ENCODE peak calls at places on chromosome 7, in five cellular contexts. One of them, this sample, is unnamed.

GRCh38 chr7:102044641-102044983 is 227.2 kb downstream of the CUX1 start:
- DNase-seq in ascending aorta: peak
- DNase-seq in heart right ventricle: no peak
- DNase-seq in neural progenitor cell: no peak
- DNase-seq in dorsolateral prefrontal cortex: no peak
- DNase-seq in this sample: no peak

GRCh38 chr7:138979988-138980574 is 1.1 kb downstream of the KIAA1549 start:
- DNase-seq in ascending aorta: no peak
- DNase-seq in heart right ventricle: no peak
- DNase-seq in neural progenitor cell: peak
- DNase-seq in dorsolateral prefrontal cortex: no peak
- DNase-seq in this sample: peak

GRCh38 chr7:5702876-5703571 is 78.4 kb downstream of the RNF216 start:
- DNase-seq in ascending aorta: no peak
- DNase-seq in heart right ventricle: peak
- DNase-seq in neural progenitor cell: no peak
- DNase-seq in dorsolateral prefrontal cortex: peak
- DNase-seq in this sample: no peak

GRCh38 chr7:75866497-75867389 is 12.1 kb upstream of the RHBDD2 start:
- DNase-seq in ascending aorta: peak
- DNase-seq in heart right ventricle: peak
- DNase-seq in neural progenitor cell: peak
- DNase-seq in dorsolateral prefrontal cortex: peak
- DNase-seq in this sample: peak

GRCh38 chr7:67823345-67823744 is 826.7 kb downstream of the TYW1 start:
- DNase-seq in ascending aorta: no peak
- DNase-seq in heart right ventricle: no peak
- DNase-seq in neural progenitor cell: no peak
- DNase-seq in dorsolateral prefrontal cortex: no peak
- DNase-seq in this sample: no peak

GRCh38 chr7:82166666-82167065 is 276.9 kb downstream of the CACNA2D1 start:
- DNase-seq in ascending aorta: no peak
- DNase-seq in heart right ventricle: no peak
- DNase-seq in neural progenitor cell: no peak
- DNase-seq in dorsolateral prefrontal cortex: no peak
- DNase-seq in this sample: peak

GRCh38 chr7:102287465-102288146 is 938 bp downstream of the SH2B2 start:
- DNase-seq in ascending aorta: peak
- DNase-seq in heart right ventricle: peak
- DNase-seq in neural progenitor cell: peak
- DNase-seq in dorsolateral prefrontal cortex: peak
- DNase-seq in this sample: peak

GRCh38 chr7:128171342-128171918 is 69.6 kb upstream of the LEP start:
- DNase-seq in ascending aorta: peak
- DNase-seq in heart right ventricle: no peak
- DNase-seq in neural progenitor cell: no peak
- DNase-seq in dorsolateral prefrontal cortex: no peak
- DNase-seq in this sample: no peak

GRCh38 chr7:97733276-97734206 is 1.7 kb downstream of the TAC1 start:
- DNase-seq in ascending aorta: no peak
- DNase-seq in heart right ventricle: no peak
- DNase-seq in neural progenitor cell: peak
- DNase-seq in dorsolateral prefrontal cortex: no peak
- DNase-seq in this sample: no peak

GRCh38 chr7:30164567-30164966 is 29.8 kb downstream of the MTURN start:
- DNase-seq in ascending aorta: no peak
- DNase-seq in heart right ventricle: no peak
- DNase-seq in neural progenitor cell: peak
- DNase-seq in dorsolateral prefrontal cortex: no peak
- DNase-seq in this sample: peak

GRCh38 chr7:4010923-4011656 is 671.0 kb upstream of the FOXK1 start:
- DNase-seq in ascending aorta: no peak
- DNase-seq in heart right ventricle: no peak
- DNase-seq in neural progenitor cell: no peak
- DNase-seq in dorsolateral prefrontal cortex: no peak
- DNase-seq in this sample: no peak

DNA sequence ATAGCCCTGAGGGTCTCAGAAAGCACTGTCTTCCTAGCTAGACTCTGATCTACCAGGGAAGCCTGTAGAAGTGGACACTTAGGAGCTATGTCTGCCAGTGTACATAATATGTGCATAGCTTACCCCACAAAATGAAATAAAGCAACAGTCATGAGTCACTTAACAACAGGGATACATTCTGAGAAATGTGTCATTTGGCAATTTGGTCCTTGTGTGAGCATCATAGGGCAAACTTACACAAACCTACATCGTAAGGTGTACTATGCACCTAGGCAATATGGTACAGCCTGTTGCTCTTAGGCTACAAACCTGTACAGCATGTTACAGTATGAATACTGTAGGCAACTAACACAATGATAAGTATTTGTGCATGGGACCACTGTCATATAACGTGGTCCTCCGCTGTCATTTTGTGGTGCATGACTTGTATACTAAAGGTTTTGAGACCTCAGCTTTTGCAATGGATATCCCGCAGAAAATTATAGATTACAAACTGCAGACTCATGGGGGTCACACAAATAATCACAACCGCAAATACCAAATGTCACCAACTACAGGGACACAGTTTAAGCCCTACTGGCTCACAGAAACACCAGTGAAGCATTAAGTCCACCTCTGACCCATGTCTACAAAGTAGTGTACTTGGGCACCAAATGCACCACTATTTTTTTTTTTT is 1.7 kb downstream of the URGCP start:
- DNase-seq in ascending aorta: no peak
- DNase-seq in heart right ventricle: no peak
- DNase-seq in neural progenitor cell: no peak
- DNase-seq in dorsolateral prefrontal cortex: no peak
- DNase-seq in this sample: no peak
- H3K4me3 ChIP-seq in ascending aorta: peak
- H3K4me3 ChIP-seq in heart right ventricle: peak
- H3K4me3 ChIP-seq in neural progenitor cell: no peak
- H3K4me3 ChIP-seq in dorsolateral prefrontal cortex: peak
- H3K4me3 ChIP-seq in this sample: peak

DNA sequence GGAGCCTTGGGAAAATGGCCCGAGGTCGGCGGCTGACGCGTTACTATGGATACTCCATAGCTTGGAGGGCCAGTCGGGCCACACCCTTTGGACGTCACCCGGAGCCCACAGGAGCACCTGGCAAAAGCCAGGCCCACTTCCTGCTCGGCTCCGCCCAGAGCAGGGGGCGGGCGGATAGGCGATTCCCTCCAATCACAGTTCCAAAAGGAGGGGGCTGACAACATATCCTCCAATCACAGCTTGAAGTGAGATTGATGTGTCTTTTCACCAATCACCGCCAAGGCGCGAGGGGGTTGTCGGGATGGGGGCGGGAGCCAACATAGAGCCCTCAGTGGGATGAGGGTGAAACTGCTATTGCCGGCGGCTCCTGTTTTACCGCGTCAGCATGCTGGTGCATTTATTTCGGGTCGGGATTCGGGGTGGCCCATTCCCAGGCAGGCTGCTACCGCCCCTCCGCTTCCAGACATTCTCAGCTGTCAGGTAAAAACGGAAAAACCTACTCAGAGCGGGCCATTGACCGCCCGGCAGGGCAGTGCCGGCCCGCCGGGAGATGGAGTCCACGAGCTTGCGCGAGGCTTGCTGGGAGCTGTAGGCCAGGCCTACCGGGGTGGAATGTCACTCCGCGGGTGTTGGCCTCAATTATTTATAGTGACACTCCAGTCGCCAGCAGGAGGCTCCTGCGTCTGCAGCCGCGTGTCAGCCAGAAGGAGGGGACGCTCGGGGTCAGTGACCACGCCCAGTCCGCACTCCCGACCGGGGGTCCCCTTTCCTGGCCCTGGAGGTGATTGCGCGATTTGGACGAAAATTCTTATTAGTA is at the start of gene ABCB8:
- DNase-seq in ascending aorta: peak
- DNase-seq in heart right ventricle: peak
- DNase-seq in neural progenitor cell: peak
- DNase-seq in dorsolateral prefrontal cortex: peak
- DNase-seq in this sample: peak
- TF ChIP-seq CTCF in ascending aorta: no peak
- TF ChIP-seq CTCF in heart right ventricle: peak
- TF ChIP-seq CTCF in neural progenitor cell: peak
- TF ChIP-seq CTCF in dorsolateral prefrontal cortex: peak
- TF ChIP-seq CTCF in this sample: peak

GRCh38 chr7:2353113-2353512 is 1.5 kb upstream of the EIF3B start:
- DNase-seq in ascending aorta: no peak
- DNase-seq in heart right ventricle: no peak
- DNase-seq in neural progenitor cell: no peak
- DNase-seq in dorsolateral prefrontal cortex: no peak
- DNase-seq in this sample: no peak
- H3K4me3 ChIP-seq in ascending aorta: no peak
- H3K4me3 ChIP-seq in heart right ventricle: peak
- H3K4me3 ChIP-seq in neural progenitor cell: peak
- H3K4me3 ChIP-seq in dorsolateral prefrontal cortex: peak
- H3K4me3 ChIP-seq in this sample: peak

GRCh38 chr7:66522518-66522917 is 106.2 kb upstream of the KCTD7 start:
- DNase-seq in ascending aorta: no peak
- DNase-seq in heart right ventricle: no peak
- DNase-seq in neural progenitor cell: no peak
- DNase-seq in dorsolateral prefrontal cortex: no peak
- DNase-seq in this sample: no peak
- TF ChIP-seq CTCF in ascending aorta: peak
- TF ChIP-seq CTCF in heart right ventricle: peak
- TF ChIP-seq CTCF in neural progenitor cell: peak
- TF ChIP-seq CTCF in dorsolateral prefrontal cortex: peak
- TF ChIP-seq CTCF in this sample: peak

GRCh38 chr7:157577796-157578339 is 241.1 kb downstream of the DNAJB6 start:
- DNase-seq in ascending aorta: no peak
- DNase-seq in heart right ventricle: no peak
- DNase-seq in neural progenitor cell: no peak
- DNase-seq in dorsolateral prefrontal cortex: no peak
- DNase-seq in this sample: no peak
- H3K4me3 ChIP-seq in ascending aorta: no peak
- H3K4me3 ChIP-seq in heart right ventricle: no peak
- H3K4me3 ChIP-seq in neural progenitor cell: no peak
- H3K4me3 ChIP-seq in dorsolateral prefrontal cortex: no peak
- H3K4me3 ChIP-seq in this sample: no peak

GRCh38 chr7:130896898-130897514 is 163.0 kb upstream of the KLF14 start:
- DNase-seq in ascending aorta: peak
- DNase-seq in heart right ventricle: peak
- DNase-seq in neural progenitor cell: peak
- DNase-seq in dorsolateral prefrontal cortex: peak
- DNase-seq in this sample: peak

GRCh38 chr7:130894146-130895005 is 160.4 kb upstream of the KLF14 start:
- DNase-seq in ascending aorta: peak
- DNase-seq in heart right ventricle: peak
- DNase-seq in neural progenitor cell: no peak
- DNase-seq in dorsolateral prefrontal cortex: no peak
- DNase-seq in this sample: peak

GRCh38 chr7:130897515-130898419 is 163.8 kb upstream of the KLF14 start:
- DNase-seq in ascending aorta: peak
- DNase-seq in heart right ventricle: no peak
- DNase-seq in neural progenitor cell: no peak
- DNase-seq in dorsolateral prefrontal cortex: no peak
- DNase-seq in this sample: no peak

GRCh38 chr7:130895006-130895750 is 161.2 kb upstream of the KLF14 start:
- DNase-seq in ascending aorta: peak
- DNase-seq in heart right ventricle: no peak
- DNase-seq in neural progenitor cell: no peak
- DNase-seq in dorsolateral prefrontal cortex: no peak
- DNase-seq in this sample: no peak

DNA sequence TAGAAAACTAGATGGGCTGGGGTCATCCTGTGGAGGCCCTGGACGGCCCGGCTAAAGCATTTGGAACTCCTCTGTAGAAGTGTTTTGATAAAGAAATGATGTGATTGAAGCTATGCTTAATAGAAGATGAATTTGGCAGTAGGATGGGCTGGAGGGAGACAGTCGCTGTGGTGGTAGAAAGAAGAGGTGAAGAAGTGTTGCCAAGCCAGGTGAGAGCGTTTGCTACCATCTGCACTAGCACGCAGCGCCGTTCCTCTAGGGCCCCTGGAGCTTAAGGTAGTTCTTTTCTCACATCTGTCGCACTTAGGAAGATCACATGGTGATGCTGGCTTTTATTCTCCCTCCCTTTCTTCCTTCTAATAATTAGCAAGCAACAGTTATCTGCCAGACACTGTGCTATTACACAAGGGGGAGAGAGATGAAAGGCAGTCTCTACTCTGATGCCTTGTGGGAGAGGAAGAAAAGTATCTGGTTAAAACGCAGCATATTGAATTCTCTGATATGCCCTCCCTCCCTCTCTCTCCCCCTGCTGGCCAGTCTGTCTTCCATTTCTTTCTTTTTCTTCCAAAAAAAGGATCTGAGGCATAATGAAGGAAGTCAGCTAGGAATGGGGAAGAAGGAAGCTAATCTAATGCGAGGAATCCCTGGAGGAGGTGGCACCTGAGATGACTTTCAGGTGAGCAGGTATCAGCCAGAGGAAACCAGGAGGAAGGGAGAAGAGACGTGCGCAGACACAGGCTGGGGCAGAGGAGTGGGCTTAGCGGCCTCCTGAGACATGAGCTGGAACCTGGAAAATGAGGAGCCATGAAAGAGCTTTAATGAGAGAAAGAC is 162.3 kb upstream of the KLF14 start:
- DNase-seq in ascending aorta: peak
- DNase-seq in heart right ventricle: no peak
- DNase-seq in neural progenitor cell: no peak
- DNase-seq in dorsolateral prefrontal cortex: no peak
- DNase-seq in this sample: peak
- TF ChIP-seq CTCF in ascending aorta: no peak
- TF ChIP-seq CTCF in heart right ventricle: no peak
- TF ChIP-seq CTCF in neural progenitor cell: no peak
- TF ChIP-seq CTCF in dorsolateral prefrontal cortex: no peak
- TF ChIP-seq CTCF in this sample: peak

GRCh38 chr7:123750389-123751230 is 1.8 kb upstream of the WASL start:
- DNase-seq in ascending aorta: no peak
- DNase-seq in heart right ventricle: no peak
- DNase-seq in neural progenitor cell: no peak
- DNase-seq in dorsolateral prefrontal cortex: no peak
- DNase-seq in this sample: no peak
- H3K4me3 ChIP-seq in ascending aorta: peak
- H3K4me3 ChIP-seq in heart right ventricle: peak
- H3K4me3 ChIP-seq in neural progenitor cell: peak
- H3K4me3 ChIP-seq in dorsolateral prefrontal cortex: peak
- H3K4me3 ChIP-seq in this sample: no peak

GRCh38 chr7:142481548-142481947 is 223.7 kb upstream of the PRSS58 start:
- DNase-seq in ascending aorta: no peak
- DNase-seq in heart right ventricle: no peak
- DNase-seq in neural progenitor cell: peak
- DNase-seq in dorsolateral prefrontal cortex: no peak
- DNase-seq in this sample: peak
- TF ChIP-seq CTCF in ascending aorta: no peak
- TF ChIP-seq CTCF in heart right ventricle: no peak
- TF ChIP-seq CTCF in neural progenitor cell: peak
- TF ChIP-seq CTCF in dorsolateral prefrontal cortex: no peak
- TF ChIP-seq CTCF in this sample: peak

GRCh38 chr7:64706625-64707292 is 40.8 kb downstream of the ZNF107 start:
- DNase-seq in ascending aorta: no peak
- DNase-seq in heart right ventricle: no peak
- DNase-seq in neural progenitor cell: no peak
- DNase-seq in dorsolateral prefrontal cortex: no peak
- DNase-seq in this sample: no peak
- H3K4me3 ChIP-seq in ascending aorta: peak
- H3K4me3 ChIP-seq in heart right ventricle: no peak
- H3K4me3 ChIP-seq in neural progenitor cell: no peak
- H3K4me3 ChIP-seq in dorsolateral prefrontal cortex: no peak
- H3K4me3 ChIP-seq in this sample: no peak